ENCODE peak calls at places on chromosomes 1 and 21, in ten cellular contexts. G, V, B, O, M, U, Y, Z, L and N are unnamed samples.

GRCh38 chr1:162020145-162020544 is 3.5 kb downstream of the OLFML2B start:
- DNase-seq in G (no peak), V (no peak), B (peak; percentile 20), O (no peak), M (no peak), U (no peak), Y (no peak), Z (no peak), L (no peak), N (no peak)

GRCh38 chr1:2300851-2301606 is 72.9 kb downstream of the SKI start:
- DNase-seq in G (peak; percentile 94), V (no peak), B (peak; percentile 82), O (peak; percentile 94), M (no peak), U (no peak), Y (peak; percentile 98), Z (no peak), L (peak; percentile 82), N (peak; percentile 86)

GRCh38 chr1:15012822-15013221 is 140.7 kb upstream of the TMEM51 start:
- DNase-seq in G (no peak), V (no peak), B (no peak), O (no peak), M (no peak), U (no peak), Y (no peak), Z (no peak), L (no peak), N (no peak)

GRCh38 chr1:32733573-32734321 is 31.2 kb upstream of the SYNC start:
- DNase-seq in G (no peak), V (no peak), B (peak; percentile 35), O (no peak), M (no peak), U (no peak), Y (no peak), Z (no peak), L (no peak), N (no peak)

GRCh38 chr21:42631142-42631541 is 22.3 kb upstream of the PDE9A start:
- DNase-seq in G (no peak), V (no peak), B (no peak), O (no peak), M (no peak), U (no peak), Y (peak; percentile 58), Z (no peak), L (no peak), N (no peak)

GRCh38 chr1:24382165-24382577 is 31.4 kb downstream of the STPG1 start:
- DNase-seq in G (no peak), V (no peak), B (no peak), O (no peak), M (no peak), U (no peak), Y (no peak), Z (peak; percentile 64), L (no peak), N (no peak)

GRCh38 chr1:46491500-46492268 is 2.0 kb downstream of the DMBX1 start:
- DNase-seq in G (no peak), V (no peak), B (no peak), O (no peak), M (no peak), U (no peak), Y (no peak), Z (no peak), L (no peak), N (no peak)

GRCh38 chr1:3318329-3318728 is 136.1 kb upstream of the ARHGEF16 start:
- DNase-seq in G (no peak), V (no peak), B (no peak), O (no peak), M (no peak), U (no peak), Y (no peak), Z (no peak), L (no peak), N (no peak)

GRCh38 chr1:193705473-193706074 is 519.2 kb upstream of the B3GALT2 start:
- DNase-seq in G (no peak), V (peak; percentile 29), B (peak; percentile 42), O (no peak), M (no peak), U (no peak), Y (no peak), Z (no peak), L (no peak), N (no peak)

GRCh38 chr1:26820784-26821269 is 5.7 kb upstream of the ZDHHC18 start:
- DNase-seq in G (peak; percentile 43), V (no peak), B (no peak), O (peak; percentile 61), M (no peak), U (no peak), Y (peak; percentile 64), Z (no peak), L (no peak), N (no peak)

GRCh38 chr1:54229281-54229891 is 29.4 kb downstream of the MRPL37 start:
- DNase-seq in G (peak; percentile 10), V (peak; percentile 56), B (peak; percentile 54), O (no peak), M (no peak), U (peak; percentile 45), Y (no peak), Z (peak; percentile 54), L (peak; percentile 24), N (no peak)

GRCh38 chr1:239662950-239663349 is 276.6 kb downstream of the CHRM3 start:
- DNase-seq in G (no peak), V (no peak), B (no peak), O (no peak), M (no peak), U (no peak), Y (no peak), Z (no peak), L (no peak), N (no peak)

GRCh38 chr1:196423612-196424011 is 184.6 kb downstream of the KCNT2 start:
- DNase-seq in G (no peak), V (no peak), B (peak; percentile 76), O (no peak), M (no peak), U (no peak), Y (no peak), Z (no peak), L (no peak), N (no peak)

GRCh38 chr1:168345939-168346338 is 65.3 kb downstream of the TBX19 start:
- DNase-seq in G (no peak), V (no peak), B (no peak), O (no peak), M (no peak), U (no peak), Y (no peak), Z (no peak), L (no peak), N (no peak)

GRCh38 chr1:56330400-56331026 is 248.8 kb downstream of the PLPP3 start:
- DNase-seq in G (no peak), V (no peak), B (peak; percentile 63), O (no peak), M (no peak), U (no peak), Y (no peak), Z (peak; percentile 2), L (no peak), N (no peak)

GRCh38 chr1:230917284-230918135 is 49.2 kb upstream of the C1orf198 start:
- DNase-seq in G (peak; percentile 85), V (peak; percentile 76), B (peak; percentile 77), O (peak; percentile 68), M (peak; percentile 26), U (peak; percentile 33), Y (peak; percentile 75), Z (peak; percentile 65), L (peak; percentile 64), N (peak; percentile 36)

GRCh38 chr1:66271216-66271903 is 262.6 kb upstream of the SGIP1 start:
- DNase-seq in G (peak; percentile 34), V (peak; percentile 87), B (peak; percentile 99), O (peak; percentile 49), M (no peak), U (peak; percentile 80), Y (peak; percentile 61), Z (peak; percentile 82), L (peak; percentile 60), N (no peak)

GRCh38 chr1:244863491-244864252 is 671 bp downstream of the HNRNPU start:
- DNase-seq in G (peak; percentile 26), V (no peak), B (no peak), O (no peak), M (no peak), U (peak; percentile 48), Y (no peak), Z (no peak), L (peak; percentile 4), N (peak; percentile 57)

GRCh38 chr1:31621498-31621820 is 4.0 kb downstream of the HCRTR1 start:
- DNase-seq in G (no peak), V (no peak), B (no peak), O (no peak), M (no peak), U (no peak), Y (no peak), Z (no peak), L (no peak), N (no peak)